ENCODE peak calls at places on chromosomes 6 and 20, in five cellular contexts. One of them, this sample, is unnamed.

GRCh38 chr6:114304304-114304887 is 38.4 kb downstream of the HS3ST5 start:
- DNase-seq in endodermal cell: no peak
- DNase-seq in upper lobe of right lung: no peak
- DNase-seq in Karpas-422: peak; percentile 76
- DNase-seq in ovary: no peak
- DNase-seq in this sample: no peak

GRCh38 chr20:23308024-23308423 is 42.6 kb upstream of the NXT1 start:
- DNase-seq in Karpas-422: no peak
- DNase-seq in ovary: no peak
- DNase-seq in upper lobe of right lung: no peak
- DNase-seq in endodermal cell: no peak
- DNase-seq in this sample: no peak

GRCh38 chr20:29878777-29879442 is 1378.6 kb upstream of the DEFB115 start:
- DNase-seq in upper lobe of right lung: peak; percentile 67
- DNase-seq in Karpas-422: no peak
- DNase-seq in ovary: no peak
- DNase-seq in endodermal cell: peak; percentile 45
- DNase-seq in this sample: no peak

GRCh38 chr6:138292482-138292881 is 74.2 kb upstream of the PBOV1 start:
- DNase-seq in ovary: no peak
- DNase-seq in Karpas-422: no peak
- DNase-seq in endodermal cell: no peak
- DNase-seq in upper lobe of right lung: no peak
- DNase-seq in this sample: no peak

GRCh38 chr6:150567360-150567759 is 32.3 kb upstream of the PLEKHG1 start:
- DNase-seq in upper lobe of right lung: no peak
- DNase-seq in ovary: no peak
- DNase-seq in Karpas-422: no peak
- DNase-seq in endodermal cell: no peak
- DNase-seq in this sample: no peak

GRCh38 chr6:41580690-41581089 is 34.5 kb downstream of the FOXP4 start:
- DNase-seq in endodermal cell: no peak
- DNase-seq in Karpas-422: no peak
- DNase-seq in ovary: no peak
- DNase-seq in upper lobe of right lung: no peak
- DNase-seq in this sample: no peak

GRCh38 chr6:35044771-35045275 is 96.3 kb downstream of the TCP11 start:
- DNase-seq in Karpas-422: no peak
- DNase-seq in upper lobe of right lung: no peak
- DNase-seq in ovary: no peak
- DNase-seq in endodermal cell: peak; percentile 45
- DNase-seq in this sample: no peak

GRCh38 chr20:31573555-31574295 is 31.4 kb upstream of the ID1 start:
- DNase-seq in upper lobe of right lung: no peak
- DNase-seq in endodermal cell: no peak
- DNase-seq in ovary: no peak
- DNase-seq in Karpas-422: no peak
- DNase-seq in this sample: no peak

GRCh38 chr6:46491789-46492547 is 719 bp upstream of the RCAN2 start:
- DNase-seq in upper lobe of right lung: peak; percentile 75
- DNase-seq in ovary: peak; percentile 68
- DNase-seq in Karpas-422: peak; percentile 66
- DNase-seq in endodermal cell: peak; percentile 86
- DNase-seq in this sample: peak; percentile 22

GRCh38 chr6:36624461-36625160 is 30.4 kb downstream of the SRSF3 start:
- DNase-seq in ovary: no peak
- DNase-seq in endodermal cell: no peak
- DNase-seq in Karpas-422: no peak
- DNase-seq in upper lobe of right lung: peak; percentile 23
- DNase-seq in this sample: no peak

GRCh38 chr6:12504325-12504966 is 212.1 kb upstream of the PHACTR1 start:
- DNase-seq in Karpas-422: peak; percentile 74
- DNase-seq in endodermal cell: peak; percentile 69
- DNase-seq in ovary: no peak
- DNase-seq in upper lobe of right lung: no peak
- DNase-seq in this sample: no peak

GRCh38 chr20:15455279-15455678 is 1117.9 kb upstream of the FLRT3 start:
- DNase-seq in endodermal cell: no peak
- DNase-seq in Karpas-422: no peak
- DNase-seq in upper lobe of right lung: no peak
- DNase-seq in ovary: no peak
- DNase-seq in this sample: no peak

DNA sequence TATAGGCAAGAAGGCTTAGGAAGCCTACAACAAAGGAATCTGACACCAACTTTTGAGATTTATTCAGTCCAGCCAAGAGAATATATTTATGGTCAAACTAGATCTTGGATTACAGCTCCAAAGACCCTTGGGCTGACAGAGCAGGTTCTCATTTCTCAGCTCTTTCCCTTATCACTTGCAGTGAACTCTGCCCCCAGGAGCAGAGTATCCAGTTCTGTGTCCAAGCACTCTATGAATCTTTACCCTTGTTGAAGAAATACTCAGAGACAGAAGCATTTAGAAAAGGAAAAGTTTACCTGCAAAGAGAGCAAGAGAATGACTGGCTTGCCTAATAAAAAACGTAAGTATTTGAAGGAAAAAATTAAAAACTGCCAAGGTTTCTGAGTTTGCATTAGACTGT is 190.5 kb downstream of the SLC16A10 start:
- DNase-seq in Karpas-422: no peak
- DNase-seq in ovary: no peak
- DNase-seq in upper lobe of right lung: no peak
- DNase-seq in endodermal cell: no peak
- DNase-seq in this sample: no peak
- H3K9me3 ChIP-seq in Karpas-422: no peaks in the 10 kb centered on the region
- H3K9me3 ChIP-seq in ovary: no peaks in the 10 kb centered on the region
- H3K9me3 ChIP-seq in upper lobe of right lung: peaks cover 11% of the 10 kb centered on the region
- H3K9me3 ChIP-seq in endodermal cell: peaks cover 60% of the 10 kb centered on the region
- H3K9me3 ChIP-seq in this sample: no peaks in the 10 kb centered on the region

GRCh38 chr20:24866008-24866407 is 83.1 kb upstream of the CST7 start:
- DNase-seq in ovary: no peak
- DNase-seq in upper lobe of right lung: no peak
- DNase-seq in Karpas-422: no peak
- DNase-seq in endodermal cell: no peak
- DNase-seq in this sample: no peak

GRCh38 chr20:24862186-24862585 is 86.9 kb upstream of the CST7 start:
- DNase-seq in Karpas-422: no peak
- DNase-seq in ovary: no peak
- DNase-seq in endodermal cell: no peak
- DNase-seq in upper lobe of right lung: no peak
- DNase-seq in this sample: no peak

GRCh38 chr20:24862606-24863005 is 86.5 kb upstream of the CST7 start:
- DNase-seq in ovary: no peak
- DNase-seq in Karpas-422: no peak
- DNase-seq in endodermal cell: no peak
- DNase-seq in upper lobe of right lung: no peak
- DNase-seq in this sample: no peak

GRCh38 chr20:24866742-24867141 is 82.3 kb upstream of the CST7 start:
- DNase-seq in endodermal cell: no peak
- DNase-seq in Karpas-422: no peak
- DNase-seq in ovary: no peak
- DNase-seq in upper lobe of right lung: no peak
- DNase-seq in this sample: no peak

GRCh38 chr20:24863356-24863755 is 85.7 kb upstream of the CST7 start:
- DNase-seq in ovary: no peak
- DNase-seq in endodermal cell: no peak
- DNase-seq in Karpas-422: no peak
- DNase-seq in upper lobe of right lung: no peak
- DNase-seq in this sample: no peak
- H3K9me3 ChIP-seq in ovary: no peaks in the 10 kb centered on the region
- H3K9me3 ChIP-seq in endodermal cell: peaks cover 27% of the 10 kb centered on the region
- H3K9me3 ChIP-seq in Karpas-422: no peaks in the 10 kb centered on the region
- H3K9me3 ChIP-seq in upper lobe of right lung: no peaks in the 10 kb centered on the region
- H3K9me3 ChIP-seq in this sample: no peaks in the 10 kb centered on the region

DNA sequence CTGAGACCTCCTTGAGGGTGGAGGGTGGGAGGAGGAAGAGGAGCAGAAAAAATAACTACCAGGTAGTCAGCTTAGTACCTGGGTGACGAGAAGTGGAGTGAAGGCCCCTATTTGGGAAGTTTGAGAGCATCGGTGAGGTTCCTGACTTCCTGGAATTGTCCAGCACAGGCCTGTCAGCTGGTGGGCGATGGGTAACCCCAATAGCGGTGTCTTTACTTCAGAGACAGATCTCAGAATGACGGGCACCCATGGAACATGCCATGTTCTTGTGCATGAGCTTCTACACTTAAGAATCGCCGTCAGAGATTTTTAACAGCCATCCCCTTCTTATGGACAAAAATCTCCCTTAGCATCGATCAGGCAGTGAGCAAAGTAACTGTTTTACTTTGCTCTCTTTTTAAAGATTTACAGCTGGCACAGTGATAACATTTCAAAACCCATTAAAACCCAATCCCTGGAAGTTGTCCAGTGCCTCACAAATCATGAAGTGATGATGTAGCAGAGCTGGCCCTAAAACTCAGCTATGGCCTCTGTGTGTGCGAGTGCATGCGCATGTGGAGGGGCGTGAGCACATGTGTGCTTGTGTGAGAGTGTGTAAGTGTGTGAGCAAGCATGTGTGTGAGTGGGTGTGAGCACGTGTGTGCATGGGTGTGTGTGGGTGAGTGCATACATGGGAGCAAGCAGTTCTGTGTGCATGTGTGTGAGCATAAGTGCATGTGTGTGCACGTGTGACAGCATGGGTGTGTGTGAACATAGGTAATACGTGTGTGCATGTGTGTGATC is 85.2 kb downstream of the DLL1 start:
- DNase-seq in endodermal cell: peak; percentile 13
- DNase-seq in Karpas-422: no peak
- DNase-seq in upper lobe of right lung: no peak
- DNase-seq in ovary: no peak
- DNase-seq in this sample: no peak
- H3K9me3 ChIP-seq in endodermal cell: no peaks in the 10 kb centered on the region
- H3K9me3 ChIP-seq in Karpas-422: no peaks in the 10 kb centered on the region
- H3K9me3 ChIP-seq in upper lobe of right lung: no peaks in the 10 kb centered on the region
- H3K9me3 ChIP-seq in ovary: no peaks in the 10 kb centered on the region
- H3K9me3 ChIP-seq in this sample: no peaks in the 10 kb centered on the region

GRCh38 chr20:56155625-56156024 is 92.9 kb upstream of the MC3R start:
- DNase-seq in Karpas-422: no peak
- DNase-seq in ovary: no peak
- DNase-seq in endodermal cell: no peak
- DNase-seq in upper lobe of right lung: no peak
- DNase-seq in this sample: no peak
- H3K9me3 ChIP-seq in Karpas-422: no peaks in the 10 kb centered on the region
- H3K9me3 ChIP-seq in ovary: no peaks in the 10 kb centered on the region
- H3K9me3 ChIP-seq in endodermal cell: peaks cover 94% of the 10 kb centered on the region
- H3K9me3 ChIP-seq in upper lobe of right lung: no peaks in the 10 kb centered on the region
- H3K9me3 ChIP-seq in this sample: no peaks in the 10 kb centered on the region

GRCh38 chr6:164887660-164888059 is 421.7 kb downstream of the C6orf118 start:
- DNase-seq in ovary: no peak
- DNase-seq in Karpas-422: no peak
- DNase-seq in upper lobe of right lung: no peak
- DNase-seq in endodermal cell: no peak
- DNase-seq in this sample: no peak

GRCh38 chr6:164889980-164890379 is 419.4 kb downstream of the C6orf118 start:
- DNase-seq in upper lobe of right lung: no peak
- DNase-seq in ovary: no peak
- DNase-seq in endodermal cell: no peak
- DNase-seq in Karpas-422: no peak
- DNase-seq in this sample: no peak
- H3K9me3 ChIP-seq in upper lobe of right lung: no peaks in the 10 kb centered on the region
- H3K9me3 ChIP-seq in ovary: no peaks in the 10 kb centered on the region
- H3K9me3 ChIP-seq in endodermal cell: no peaks in the 10 kb centered on the region
- H3K9me3 ChIP-seq in Karpas-422: peaks cover 40% of the 10 kb centered on the region
- H3K9me3 ChIP-seq in this sample: no peaks in the 10 kb centered on the region

DNA sequence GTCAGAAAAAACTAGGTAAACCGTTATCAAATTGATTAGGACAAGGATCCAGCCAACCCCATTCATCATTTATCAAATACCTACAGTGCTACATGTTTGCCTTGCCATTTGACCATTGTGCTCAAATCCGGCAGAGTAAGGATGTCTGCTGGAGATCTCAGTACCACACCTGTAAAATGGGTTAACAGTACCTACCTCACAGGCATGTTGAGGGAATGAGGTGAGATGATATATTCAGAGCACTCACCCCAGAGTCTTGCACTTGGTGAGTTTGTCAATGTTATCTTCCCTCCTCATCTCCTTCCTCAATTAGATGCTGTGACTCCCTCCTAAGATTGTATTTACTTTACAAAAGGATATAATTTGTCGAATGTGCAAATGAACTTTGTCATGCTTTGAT is 54.5 kb upstream of the DSP start:
- DNase-seq in Karpas-422: no peak
- DNase-seq in ovary: no peak
- DNase-seq in upper lobe of right lung: no peak
- DNase-seq in endodermal cell: no peak
- DNase-seq in this sample: no peak
- H3K9me3 ChIP-seq in Karpas-422: no peaks in the 10 kb centered on the region
- H3K9me3 ChIP-seq in ovary: no peaks in the 10 kb centered on the region
- H3K9me3 ChIP-seq in upper lobe of right lung: no peaks in the 10 kb centered on the region
- H3K9me3 ChIP-seq in endodermal cell: no peaks in the 10 kb centered on the region
- H3K9me3 ChIP-seq in this sample: no peaks in the 10 kb centered on the region

GRCh38 chr20:34994509-34995131 is 39.0 kb downstream of the MYH7B start:
- DNase-seq in upper lobe of right lung: no peak
- DNase-seq in ovary: no peak
- DNase-seq in endodermal cell: no peak
- DNase-seq in Karpas-422: no peak
- DNase-seq in this sample: no peak

GRCh38 chr20:34995192-34995591 is 39.5 kb downstream of the MYH7B start:
- DNase-seq in endodermal cell: no peak
- DNase-seq in Karpas-422: no peak
- DNase-seq in upper lobe of right lung: no peak
- DNase-seq in ovary: no peak
- DNase-seq in this sample: no peak

GRCh38 chr20:34993941-34994508 is 38.4 kb downstream of the MYH7B start:
- DNase-seq in endodermal cell: no peak
- DNase-seq in Karpas-422: no peak
- DNase-seq in upper lobe of right lung: no peak
- DNase-seq in ovary: no peak
- DNase-seq in this sample: no peak

GRCh38 chr20:34990661-34991214 is 35.1 kb downstream of the MYH7B start:
- DNase-seq in endodermal cell: no peak
- DNase-seq in ovary: no peak
- DNase-seq in Karpas-422: no peak
- DNase-seq in upper lobe of right lung: no peak
- DNase-seq in this sample: no peak

DNA sequence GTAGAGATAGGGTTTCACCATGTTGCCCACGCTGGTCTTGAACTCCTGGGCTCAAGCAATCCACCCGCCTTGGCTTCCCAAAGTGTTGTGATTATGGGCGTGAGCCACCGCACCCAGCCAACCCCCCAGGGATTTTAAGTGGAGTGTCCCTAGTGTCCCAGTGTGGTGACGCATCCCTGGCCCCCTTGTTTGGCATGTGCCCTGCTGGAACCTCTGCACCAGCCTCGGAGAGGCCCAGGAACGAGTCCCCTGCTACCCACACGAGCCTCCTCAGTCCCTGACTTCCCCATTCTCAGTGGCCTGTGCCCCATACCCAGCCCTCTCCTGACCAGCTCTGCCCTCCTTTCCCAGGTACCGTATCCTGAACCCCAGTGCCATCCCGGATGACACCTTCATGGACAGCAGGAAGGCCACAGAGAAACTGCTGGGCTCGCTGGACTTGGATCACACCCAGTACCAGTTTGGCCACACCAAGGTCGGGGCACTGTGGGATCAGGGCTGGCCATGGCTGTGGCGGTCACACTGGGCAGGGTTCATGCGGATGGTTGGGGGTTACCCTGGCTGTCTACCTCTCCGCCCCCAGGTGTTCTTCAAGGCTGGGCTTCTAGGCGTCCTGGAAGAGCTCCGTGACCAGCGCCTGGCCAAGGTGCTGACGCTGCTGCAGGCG is 37.2 kb downstream of the MYH7B start:
- DNase-seq in upper lobe of right lung: no peak
- DNase-seq in ovary: no peak
- DNase-seq in endodermal cell: no peak
- DNase-seq in Karpas-422: no peak
- DNase-seq in this sample: no peak
- H3K9me3 ChIP-seq in upper lobe of right lung: no peaks in the 10 kb centered on the region
- H3K9me3 ChIP-seq in ovary: no peaks in the 10 kb centered on the region
- H3K9me3 ChIP-seq in endodermal cell: no peaks in the 10 kb centered on the region
- H3K9me3 ChIP-seq in Karpas-422: no peaks in the 10 kb centered on the region
- H3K9me3 ChIP-seq in this sample: no peaks in the 10 kb centered on the region